ENCODE peak calls at places on chromosomes 7 and 10, in seven cellular contexts. A, E, O, B, R, Y and V are unnamed samples.

GRCh38 chr10:124446830-124447740 is 2.8 kb downstream of the NKX1-2 start:
- DNase-seq in E (no peak), O (no peak), R (no peak), A (no peak), B (no peak), Y (no peak), V (no peak)

GRCh38 chr7:123425246-123425645 is 109.1 kb downstream of the IQUB start:
- DNase-seq in Y (no peak), B (no peak), O (no peak), E (no peak), A (no peak), R (no peak), V (no peak)

GRCh38 chr7:32588657-32589056 is 93.4 kb downstream of the AVL9 start:
- DNase-seq in Y (peak), R (no peak), A (no peak), O (no peak), E (peak), B (peak), V (no peak)

GRCh38 chr10:7526017-7526400 is 115.2 kb upstream of the SFMBT2 start:
- DNase-seq in O (no peak), R (no peak), E (no peak), A (no peak), B (no peak), Y (no peak), V (no peak)

GRCh38 chr7:99193527-99194214 is 14.2 kb downstream of the KPNA7 start:
- DNase-seq in Y (peak), A (no peak), B (peak), O (no peak), E (peak), R (no peak), V (no peak)

GRCh38 chr10:80144302-80145131 is 12.0 kb downstream of the PLAC9 start:
- DNase-seq in B (no peak), O (peak), E (no peak), R (peak), Y (no peak), A (peak), V (peak)

GRCh38 chr10:113492181-113492580 is 60.7 kb upstream of the HABP2 start:
- DNase-seq in R (no peak), Y (peak), O (no peak), B (no peak), A (no peak), E (no peak), V (no peak)

GRCh38 chr7:16066805-16067459 is 354.4 kb downstream of the CRPPA start:
- DNase-seq in Y (peak), E (peak), R (no peak), O (no peak), B (no peak), A (no peak), V (peak)

GRCh38 chr10:13412894-13413293 is 64.8 kb upstream of the SEPHS1 start:
- DNase-seq in Y (no peak), R (no peak), O (no peak), B (no peak), A (no peak), E (no peak), V (no peak)

GRCh38 chr10:85012305-85012704 is 683.9 kb downstream of the CCSER2 start:
- DNase-seq in O (no peak), A (no peak), R (no peak), B (no peak), E (no peak), Y (no peak), V (no peak)

GRCh38 chr7:1150400-1151002 is 9.5 kb downstream of the ZFAND2A start:
- DNase-seq in E (no peak), O (no peak), A (peak), Y (no peak), B (no peak), R (no peak), V (no peak)

GRCh38 chr10:31118561-31118960 is 86.9 kb upstream of the ZNF438 start:
- DNase-seq in Y (no peak), E (peak), R (no peak), O (no peak), B (peak), A (no peak), V (no peak)

GRCh38 chr10:84008878-84009277 is 130.4 kb upstream of the GHITM start:
- DNase-seq in E (no peak), Y (peak), R (no peak), O (peak), A (peak), B (no peak), V (peak)

GRCh38 chr7:138527746-138528223 is 67.7 kb downstream of the TRIM24 start:
- DNase-seq in Y (peak), O (no peak), B (peak), E (peak), R (no peak), A (peak), V (peak)

GRCh38 chr7:130970696-130971095 is 236.7 kb upstream of the KLF14 start:
- DNase-seq in Y (no peak), R (no peak), B (no peak), A (no peak), E (no peak), O (no peak), V (no peak)

GRCh38 chr10:71621783-71622526 is 97.6 kb downstream of the C10orf105 start:
- DNase-seq in O (no peak), Y (peak), B (peak), E (peak), A (peak), R (no peak), V (no peak)

GRCh38 chr10:71622656-71623055 is 96.9 kb downstream of the C10orf105 start:
- DNase-seq in O (no peak), R (no peak), E (no peak), A (no peak), Y (no peak), B (no peak), V (no peak)

GRCh38 chr10:71623098-71623985 is 96.2 kb downstream of the C10orf105 start:
- DNase-seq in R (no peak), B (peak), O (peak), Y (peak), A (peak), E (peak), V (peak)

GRCh38 chr10:71620642-71621041 is 98.9 kb downstream of the C10orf105 start:
- DNase-seq in B (no peak), Y (no peak), R (no peak), A (no peak), E (no peak), O (no peak), V (no peak)

DNA sequence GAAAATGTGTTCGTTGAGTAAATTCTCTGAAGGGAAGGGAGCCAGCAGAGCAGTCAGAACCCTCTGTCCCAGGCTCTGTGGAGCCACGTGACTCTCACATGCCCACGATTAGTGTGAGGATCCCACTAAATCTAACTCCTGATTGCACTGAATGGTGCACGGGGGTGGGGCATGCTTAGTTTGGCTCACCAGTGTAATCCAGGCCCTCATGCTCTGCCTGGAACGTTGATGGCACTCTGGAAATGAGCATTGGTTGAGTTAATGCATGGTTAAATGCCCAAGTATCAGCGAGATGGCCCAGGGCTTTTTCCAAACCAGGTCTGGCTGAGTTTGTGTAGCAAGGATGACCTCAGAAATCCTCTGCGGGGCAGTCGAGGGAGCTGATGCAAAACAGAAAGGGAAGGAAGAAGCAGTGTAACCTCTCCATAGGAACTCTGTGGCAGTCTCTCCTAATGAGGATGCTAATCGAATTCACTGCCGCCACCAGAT is 98.3 kb downstream of the C10orf105 start:
- DNase-seq in R (no peak), Y (peak), O (no peak), A (peak), E (no peak), B (no peak), V (no peak)
- H3K4me3 ChIP-seq in R (no peak), Y (no peak), O (no peak), A (peak), E (no peak), B (no peak), V (no peak)

DNA sequence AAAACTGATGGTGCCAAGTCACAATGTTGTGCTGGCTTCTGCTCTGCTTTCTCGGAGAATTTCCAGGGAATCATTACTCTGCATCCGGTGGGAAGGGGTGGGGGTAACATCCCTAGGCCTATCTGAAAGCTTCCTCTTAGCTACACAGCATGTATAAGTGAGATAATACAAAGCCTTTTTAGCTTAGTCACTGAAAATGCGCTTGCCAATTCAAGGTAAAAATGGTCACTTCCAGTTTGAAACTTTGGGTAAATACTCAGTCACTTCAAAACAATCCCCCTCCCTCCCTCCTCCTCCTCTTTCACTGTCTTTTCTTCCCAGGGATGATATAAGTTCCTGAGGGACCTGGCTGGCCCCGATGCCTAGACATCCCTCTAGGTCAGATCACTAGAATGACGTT is 57.3 kb upstream of the APBB1IP start:
- DNase-seq in A (no peak), R (no peak), Y (peak), O (peak), B (no peak), E (peak), V (no peak)
- H3K4me3 ChIP-seq in A (no peak), R (no peak), Y (no peak), O (no peak), B (no peak), E (no peak), V (no peak)

GRCh38 chr7:157008206-157009169 is 2.0 kb downstream of the MNX1 start:
- DNase-seq in E (no peak), Y (no peak), R (no peak), O (no peak), B (no peak), A (no peak), V (no peak)
- H3K4me3 ChIP-seq in E (no peak), Y (no peak), R (no peak), O (peak), B (no peak), A (no peak), V (no peak)

GRCh38 chr10:30028006-30028441 is 31.4 kb downstream of the JCAD start:
- DNase-seq in Y (no peak), O (no peak), E (peak), R (peak), B (peak), A (no peak), V (peak)
- H3K4me3 ChIP-seq in Y (no peak), O (no peak), E (no peak), R (peak), B (no peak), A (no peak), V (peak)

DNA sequence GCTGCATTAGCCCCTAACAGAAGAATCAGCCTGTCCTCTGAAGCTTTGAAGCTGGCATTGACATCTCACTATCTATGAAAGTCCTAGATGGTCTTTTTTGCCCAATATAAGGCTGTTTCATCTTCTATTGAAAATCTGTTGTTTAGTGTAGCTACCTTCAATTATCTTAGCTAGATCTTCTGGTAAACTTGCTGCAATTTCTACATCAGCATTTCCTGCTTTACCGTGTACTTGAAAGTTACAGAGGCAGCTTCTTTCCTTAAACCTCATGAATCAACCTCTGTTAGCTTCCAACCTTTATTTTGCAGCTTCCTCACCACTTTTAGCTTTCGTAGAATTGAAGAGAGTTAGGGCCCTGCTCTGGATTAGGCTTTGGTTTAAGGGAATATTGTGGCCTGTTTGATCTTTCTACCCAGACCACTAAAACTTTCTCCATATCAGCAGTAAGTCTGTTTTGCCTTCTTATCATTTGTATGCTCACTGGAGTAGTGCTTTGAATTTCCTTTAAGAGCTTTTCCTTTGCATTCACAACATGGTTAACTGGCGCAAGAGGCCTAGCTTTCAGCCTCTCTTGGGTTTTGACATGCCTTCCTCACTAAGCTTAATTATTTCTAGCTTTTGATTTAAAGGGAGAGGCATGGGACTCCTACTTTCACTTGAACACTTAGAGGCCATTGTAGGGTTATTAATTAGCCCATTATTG is 32.5 kb downstream of the ARID5B start:
- DNase-seq in O (no peak), A (no peak), R (no peak), E (no peak), B (no peak), Y (no peak), V (peak)
- H3K4me3 ChIP-seq in O (no peak), A (no peak), R (no peak), E (no peak), B (no peak), Y (no peak), V (no peak)

DNA sequence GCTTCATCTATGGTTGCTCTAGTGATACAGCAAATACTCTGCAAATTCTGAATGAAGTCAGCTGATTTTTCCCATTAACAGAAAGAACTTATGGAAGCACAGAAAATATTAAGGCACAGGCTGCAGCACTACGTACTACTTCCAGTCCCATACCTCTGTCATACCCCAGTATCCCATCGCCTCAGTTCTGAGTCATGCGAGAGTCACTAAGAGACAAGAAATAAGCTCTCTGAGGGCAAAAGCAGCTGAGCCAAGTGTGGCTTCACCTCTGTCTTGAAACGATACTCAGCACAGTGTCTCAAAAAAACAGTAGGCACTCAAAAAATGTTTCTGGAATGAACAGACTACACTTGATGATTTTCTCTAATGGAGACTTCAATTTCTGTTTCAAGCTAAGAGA is 48.2 kb downstream of the EZH2 start:
- DNase-seq in A (no peak), O (no peak), R (no peak), Y (peak), E (no peak), B (no peak), V (no peak)
- H3K4me3 ChIP-seq in A (no peak), O (no peak), R (no peak), Y (no peak), E (no peak), B (no peak), V (no peak)